ENCODE peak calls at places on chromosomes 12 and 14, in eight cellular contexts. One of them, this sample, is unnamed.

GRCh38 chr12:130041983-130042812 is 120.1 kb upstream of the FZD10 start:
- DNase-seq in GM23338: peak; percentile 68
- DNase-seq in neural progenitor cell: peak; percentile 82
- DNase-seq in heart right ventricle: peak; percentile 37
- DNase-seq in left lung: peak; percentile 80
- DNase-seq in uterus: no peak
- DNase-seq in psoas muscle: peak; percentile 38
- DNase-seq in H7: peak; percentile 95
- DNase-seq in this sample: no peak

GRCh38 chr12:4114986-4115385 is 158.6 kb upstream of the CCND2 start:
- DNase-seq in GM23338: peak; percentile 39
- DNase-seq in neural progenitor cell: no peak
- DNase-seq in heart right ventricle: no peak
- DNase-seq in left lung: no peak
- DNase-seq in uterus: no peak
- DNase-seq in psoas muscle: no peak
- DNase-seq in H7: no peak
- DNase-seq in this sample: no peak

GRCh38 chr12:101076940-101077351 is 133.1 kb downstream of the SLC5A8 start:
- DNase-seq in GM23338: no peak
- DNase-seq in neural progenitor cell: no peak
- DNase-seq in heart right ventricle: no peak
- DNase-seq in left lung: no peak
- DNase-seq in uterus: no peak
- DNase-seq in psoas muscle: no peak
- DNase-seq in H7: no peak
- DNase-seq in this sample: no peak

GRCh38 chr12:50612882-50613281 is 108.1 kb downstream of the DIP2B start:
- DNase-seq in GM23338: no peak
- DNase-seq in neural progenitor cell: no peak
- DNase-seq in heart right ventricle: no peak
- DNase-seq in left lung: no peak
- DNase-seq in uterus: no peak
- DNase-seq in psoas muscle: no peak
- DNase-seq in H7: no peak
- DNase-seq in this sample: no peak

GRCh38 chr12:77013091-77013490 is 52.3 kb downstream of the E2F7 start:
- DNase-seq in GM23338: no peak
- DNase-seq in neural progenitor cell: no peak
- DNase-seq in heart right ventricle: no peak
- DNase-seq in left lung: no peak
- DNase-seq in uterus: no peak
- DNase-seq in psoas muscle: no peak
- DNase-seq in H7: no peak
- DNase-seq in this sample: no peak

GRCh38 chr12:113874999-113875561 is 91.0 kb downstream of the RBM19 start:
- DNase-seq in GM23338: no peak
- DNase-seq in neural progenitor cell: no peak
- DNase-seq in heart right ventricle: no peak
- DNase-seq in left lung: no peak
- DNase-seq in uterus: no peak
- DNase-seq in psoas muscle: no peak
- DNase-seq in H7: no peak
- DNase-seq in this sample: no peak

GRCh38 chr12:63149884-63150254 is 1.1 kb downstream of the AVPR1A start:
- DNase-seq in GM23338: no peak
- DNase-seq in neural progenitor cell: peak; percentile 17
- DNase-seq in heart right ventricle: no peak
- DNase-seq in left lung: no peak
- DNase-seq in uterus: peak; percentile 20
- DNase-seq in psoas muscle: peak; percentile 12
- DNase-seq in H7: no peak
- DNase-seq in this sample: no peak

GRCh38 chr12:5264006-5264405 is 167.9 kb upstream of the NTF3 start:
- DNase-seq in GM23338: no peak
- DNase-seq in neural progenitor cell: no peak
- DNase-seq in heart right ventricle: no peak
- DNase-seq in left lung: no peak
- DNase-seq in uterus: no peak
- DNase-seq in psoas muscle: no peak
- DNase-seq in H7: no peak
- DNase-seq in this sample: no peak

GRCh38 chr14:46048127-46048526 is 603.5 kb downstream of the RPL10L start:
- DNase-seq in GM23338: peak; percentile 88
- DNase-seq in neural progenitor cell: peak; percentile 80
- DNase-seq in heart right ventricle: no peak
- DNase-seq in left lung: no peak
- DNase-seq in uterus: no peak
- DNase-seq in psoas muscle: no peak
- DNase-seq in H7: peak; percentile 2
- DNase-seq in this sample: no peak

GRCh38 chr12:89129471-89129870 is 222.8 kb downstream of the DUSP6 start:
- DNase-seq in GM23338: no peak
- DNase-seq in neural progenitor cell: no peak
- DNase-seq in heart right ventricle: no peak
- DNase-seq in left lung: no peak
- DNase-seq in uterus: no peak
- DNase-seq in psoas muscle: no peak
- DNase-seq in H7: no peak
- DNase-seq in this sample: no peak

GRCh38 chr12:95942106-95942531 is 295 bp downstream of the CCDC38 start:
- DNase-seq in GM23338: peak; percentile 80
- DNase-seq in neural progenitor cell: no peak
- DNase-seq in heart right ventricle: no peak
- DNase-seq in left lung: no peak
- DNase-seq in uterus: no peak
- DNase-seq in psoas muscle: no peak
- DNase-seq in H7: no peak
- DNase-seq in this sample: no peak

GRCh38 chr12:4969405-4969804 is 59.7 kb downstream of the KCNA1 start:
- DNase-seq in GM23338: no peak
- DNase-seq in neural progenitor cell: no peak
- DNase-seq in heart right ventricle: no peak
- DNase-seq in left lung: no peak
- DNase-seq in uterus: no peak
- DNase-seq in psoas muscle: no peak
- DNase-seq in H7: no peak
- DNase-seq in this sample: no peak

GRCh38 chr14:93743270-93744060 is 44.8 kb downstream of the PRIMA1 start:
- DNase-seq in GM23338: no peak
- DNase-seq in neural progenitor cell: no peak
- DNase-seq in heart right ventricle: no peak
- DNase-seq in left lung: no peak
- DNase-seq in uterus: no peak
- DNase-seq in psoas muscle: no peak
- DNase-seq in H7: no peak
- DNase-seq in this sample: no peak
- H3K27me3 ChIP-seq in GM23338: no peaks in the 10 kb centered on the region
- H3K27me3 ChIP-seq in neural progenitor cell: no peaks in the 10 kb centered on the region
- H3K27me3 ChIP-seq in heart right ventricle: no peaks in the 10 kb centered on the region
- H3K27me3 ChIP-seq in left lung: no peaks in the 10 kb centered on the region
- H3K27me3 ChIP-seq in uterus: no peaks in the 10 kb centered on the region
- H3K27me3 ChIP-seq in psoas muscle: no peaks in the 10 kb centered on the region
- H3K27me3 ChIP-seq in H7: no peaks in the 10 kb centered on the region
- H3K27me3 ChIP-seq in this sample: no peaks in the 10 kb centered on the region

DNA sequence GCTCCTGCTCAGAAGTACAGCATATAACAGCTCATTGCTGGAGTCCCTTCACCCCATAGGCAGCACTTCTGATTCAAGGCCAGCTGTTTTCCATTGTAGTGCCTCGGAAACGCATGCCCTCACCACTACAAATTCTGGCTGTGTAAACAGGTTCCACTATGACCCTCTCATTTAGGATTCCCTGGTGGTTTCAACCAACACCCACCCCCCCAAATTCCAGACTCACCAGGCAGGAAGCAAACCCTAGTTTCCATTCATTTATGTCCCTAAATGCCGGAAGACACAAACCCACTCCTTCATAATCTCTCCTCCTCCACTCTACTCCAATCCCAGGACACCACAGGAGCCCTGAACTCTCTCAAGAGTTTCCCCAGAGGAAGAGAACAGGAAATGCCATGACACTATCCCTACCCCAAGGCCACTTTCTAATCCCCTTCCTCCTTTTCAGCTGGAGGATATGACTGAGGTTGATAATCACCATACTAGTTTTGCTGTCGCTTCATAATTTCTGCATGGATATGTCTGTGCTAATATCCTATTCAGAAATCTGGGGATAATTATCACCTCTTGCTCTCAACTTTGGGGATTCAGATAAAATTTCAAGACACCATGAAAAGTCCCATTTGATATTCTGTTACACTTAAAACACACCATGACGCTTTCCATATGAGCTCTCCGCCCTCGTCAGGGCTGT is 75.8 kb upstream of the TMPO start:
- DNase-seq in GM23338: no peak
- DNase-seq in neural progenitor cell: no peak
- DNase-seq in heart right ventricle: no peak
- DNase-seq in left lung: no peak
- DNase-seq in uterus: no peak
- DNase-seq in psoas muscle: no peak
- DNase-seq in H7: no peak
- DNase-seq in this sample: no peak
- H3K4me3 ChIP-seq in GM23338: no peak overlapping the region
- H3K4me3 ChIP-seq in neural progenitor cell: no peak overlapping the region
- H3K4me3 ChIP-seq in heart right ventricle: no peak overlapping the region
- H3K4me3 ChIP-seq in left lung: no peak overlapping the region
- H3K4me3 ChIP-seq in uterus: no peak overlapping the region
- H3K4me3 ChIP-seq in psoas muscle: no peak overlapping the region
- H3K4me3 ChIP-seq in H7: no peak overlapping the region
- H3K4me3 ChIP-seq in this sample: no peak overlapping the region

GRCh38 chr12:85445060-85445938 is 165.3 kb downstream of the ALX1 start:
- DNase-seq in GM23338: no peak
- DNase-seq in neural progenitor cell: peak; percentile 9
- DNase-seq in heart right ventricle: no peak
- DNase-seq in left lung: no peak
- DNase-seq in uterus: no peak
- DNase-seq in psoas muscle: no peak
- DNase-seq in H7: no peak
- DNase-seq in this sample: no peak

GRCh38 chr12:85448548-85449139 is 168.6 kb downstream of the ALX1 start:
- DNase-seq in GM23338: no peak
- DNase-seq in neural progenitor cell: no peak
- DNase-seq in heart right ventricle: no peak
- DNase-seq in left lung: no peak
- DNase-seq in uterus: no peak
- DNase-seq in psoas muscle: no peak
- DNase-seq in H7: no peak
- DNase-seq in this sample: no peak

DNA sequence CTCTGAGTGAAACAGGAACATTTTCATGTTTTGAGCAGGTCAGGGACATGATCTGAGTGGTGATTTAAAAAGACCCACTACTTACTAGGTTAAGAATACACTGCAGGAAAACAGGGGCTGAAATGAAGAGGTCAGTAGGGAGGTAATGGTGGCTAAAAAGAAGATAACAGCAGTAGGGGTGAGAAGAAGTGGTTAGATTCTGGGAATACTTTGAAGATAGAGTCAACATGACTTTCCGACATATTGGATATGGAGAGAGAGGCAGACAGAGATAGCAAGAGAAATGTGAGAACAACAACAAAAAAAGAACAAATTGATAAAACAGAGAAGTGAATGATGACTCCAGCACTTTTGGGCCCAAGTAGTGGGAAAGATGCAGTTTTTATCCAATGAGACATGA is 168.0 kb downstream of the ALX1 start:
- DNase-seq in GM23338: no peak
- DNase-seq in neural progenitor cell: no peak
- DNase-seq in heart right ventricle: no peak
- DNase-seq in left lung: no peak
- DNase-seq in uterus: no peak
- DNase-seq in psoas muscle: no peak
- DNase-seq in H7: no peak
- DNase-seq in this sample: no peak
- H3K27me3 ChIP-seq in GM23338: no peaks in the 10 kb centered on the region
- H3K27me3 ChIP-seq in neural progenitor cell: no peaks in the 10 kb centered on the region
- H3K27me3 ChIP-seq in heart right ventricle: no peaks in the 10 kb centered on the region
- H3K27me3 ChIP-seq in left lung: no peaks in the 10 kb centered on the region
- H3K27me3 ChIP-seq in uterus: no peaks in the 10 kb centered on the region
- H3K27me3 ChIP-seq in psoas muscle: no peaks in the 10 kb centered on the region
- H3K27me3 ChIP-seq in H7: no peaks in the 10 kb centered on the region
- H3K27me3 ChIP-seq in this sample: no peaks in the 10 kb centered on the region

GRCh38 chr12:123971770-123972447 is 722 bp downstream of the CCDC92 start:
- DNase-seq in GM23338: peak; percentile 98
- DNase-seq in neural progenitor cell: peak; percentile 79
- DNase-seq in heart right ventricle: peak; percentile 38
- DNase-seq in left lung: peak; percentile 86
- DNase-seq in uterus: peak; percentile 38
- DNase-seq in psoas muscle: no peak
- DNase-seq in H7: peak; percentile 85
- DNase-seq in this sample: peak; percentile 6

GRCh38 chr12:123976227-123976826 is 3.3 kb downstream of the ZNF664 start:
- DNase-seq in GM23338: no peak
- DNase-seq in neural progenitor cell: no peak
- DNase-seq in heart right ventricle: no peak
- DNase-seq in left lung: no peak
- DNase-seq in uterus: no peak
- DNase-seq in psoas muscle: no peak
- DNase-seq in H7: no peak
- DNase-seq in this sample: no peak

GRCh38 chr12:123973552-123974341 is 732 bp downstream of the ZNF664 start:
- DNase-seq in GM23338: peak; percentile 70
- DNase-seq in neural progenitor cell: peak; percentile 73
- DNase-seq in heart right ventricle: peak; percentile 70
- DNase-seq in left lung: peak; percentile 87
- DNase-seq in uterus: peak; percentile 27
- DNase-seq in psoas muscle: peak; percentile 54
- DNase-seq in H7: peak; percentile 66
- DNase-seq in this sample: no peak

GRCh38 chr12:123971449-123971769 is 1.2 kb downstream of the CCDC92 start:
- DNase-seq in GM23338: no peak
- DNase-seq in neural progenitor cell: no peak
- DNase-seq in heart right ventricle: no peak
- DNase-seq in left lung: no peak
- DNase-seq in uterus: no peak
- DNase-seq in psoas muscle: no peak
- DNase-seq in H7: no peak
- DNase-seq in this sample: no peak

DNA sequence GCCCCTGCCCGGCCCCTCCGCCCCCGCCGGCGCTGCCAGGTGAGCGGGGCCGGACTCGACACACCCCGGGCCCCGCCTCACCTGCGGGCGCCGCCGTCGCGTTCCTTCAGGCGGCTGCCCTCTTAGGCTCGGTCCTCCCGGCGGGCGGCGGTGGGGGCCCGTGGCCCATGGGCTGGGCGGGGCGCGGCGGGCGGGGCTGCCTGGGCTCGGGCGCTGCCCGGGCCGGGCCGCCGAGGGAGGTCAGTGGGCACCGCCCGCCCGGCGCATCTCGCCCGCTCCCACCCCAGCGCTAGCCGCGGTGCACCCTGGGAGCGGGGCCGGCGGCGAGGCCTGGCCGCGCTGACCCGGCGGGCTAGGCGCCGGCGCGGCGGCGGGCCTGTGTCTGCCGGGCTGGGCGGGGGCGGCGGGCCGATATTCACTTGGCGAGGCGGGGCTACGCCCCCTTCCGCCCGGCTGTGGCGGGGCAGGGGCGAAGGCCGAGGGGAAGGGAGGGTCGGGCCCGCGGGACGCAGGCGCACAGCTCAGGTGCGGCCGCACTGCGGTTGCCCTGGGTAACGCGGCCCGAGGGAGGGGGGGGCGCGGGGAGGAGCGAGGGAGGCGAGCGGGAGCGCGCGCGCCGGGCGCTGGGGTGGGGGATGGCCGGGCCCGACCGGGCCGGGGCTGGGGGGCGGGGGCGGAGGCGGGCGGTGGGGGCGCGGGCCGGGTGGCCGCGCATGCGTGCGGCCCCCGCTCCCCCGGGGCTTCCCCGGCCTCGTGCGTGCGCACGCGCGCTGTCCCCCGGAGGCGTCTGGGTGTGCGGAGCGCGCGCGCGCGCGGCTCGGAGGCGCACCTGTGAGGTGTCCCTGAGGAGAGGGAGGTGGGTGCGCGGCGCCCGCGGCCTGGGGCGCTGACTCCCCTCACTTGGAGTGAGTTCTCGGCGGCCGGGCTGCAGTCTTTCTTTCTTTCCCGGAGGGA is at the start of the genes CCDC92 and ZNF664:
- DNase-seq in GM23338: peak; percentile 93
- DNase-seq in neural progenitor cell: peak; percentile 99
- DNase-seq in heart right ventricle: peak; percentile 95
- DNase-seq in left lung: peak; percentile 97
- DNase-seq in uterus: peak; percentile 89
- DNase-seq in psoas muscle: peak; percentile 93
- DNase-seq in H7: peak; percentile 99
- DNase-seq in this sample: peak; percentile 89
- H3K4me3 ChIP-seq in GM23338: peak within 1 kb of the TSS; percentile 59
- H3K4me3 ChIP-seq in neural progenitor cell: peak within 1 kb of the TSS; percentile 96
- H3K4me3 ChIP-seq in heart right ventricle: peak within 1 kb of the TSS; percentile 86
- H3K4me3 ChIP-seq in left lung: peak within 1 kb of the TSS; percentile 86
- H3K4me3 ChIP-seq in uterus: peak within 1 kb of the TSS; percentile 75
- H3K4me3 ChIP-seq in psoas muscle: peak within 1 kb of the TSS; percentile 97
- H3K4me3 ChIP-seq in H7: peak within 1 kb of the TSS; percentile 81
- H3K4me3 ChIP-seq in this sample: peak within 1 kb of the TSS; percentile 78